ENCODE peak calls at places on chromosomes 12 and 14, in four cellular contexts. W is DND-41, F is mammary epithelial cell, Z is fibroblast of lung. T is an unnamed sample. For H3K9me3, the result is how much of the 10 kb centered on the place peaks cover.

GRCh38 chr12:3837049-3837448 is 36.1 kb downstream of the PARP11 start:
- DNase-seq in W (no peak), Z (no peak), F (no peak), T (no peak)

GRCh38 chr12:47717443-47718193 is 7.7 kb downstream of the ENDOU start:
- DNase-seq in Z (peak), F (no peak), W (peak), T (peak)

GRCh38 chr12:87509233-87509820 is 519.9 kb downstream of the C12orf50 start:
- DNase-seq in W (no peak), Z (peak), F (peak), T (peak)

GRCh38 chr14:92973265-92973797 is 50.4 kb downstream of the CHGA start:
- DNase-seq in F (peak), Z (peak), W (peak), T (peak)

GRCh38 chr14:23044840-23045239 is 2.8 kb downstream of the PSMB11 start:
- DNase-seq in Z (no peak), F (no peak), W (no peak), T (no peak)

GRCh38 chr14:56632192-56632591 is 52.6 kb downstream of the TMEM260 start:
- DNase-seq in Z (no peak), W (no peak), F (no peak), T (no peak)

GRCh38 chr12:12350868-12351463 is 924 bp upstream of the MANSC1 start:
- DNase-seq in W (no peak), Z (no peak), F (peak), T (no peak)

GRCh38 chr12:128056299-128056885 is 210.6 kb upstream of the TMEM132C start:
- DNase-seq in Z (no peak), W (no peak), F (no peak), T (no peak)

GRCh38 chr12:68189766-68190700 is 30.5 kb upstream of the IFNG start:
- DNase-seq in W (peak), F (peak), Z (peak), T (peak)

GRCh38 chr14:92108345-92109254 is 2.2 kb upstream of the ATXN3 start:
- DNase-seq in W (peak), Z (no peak), F (no peak), T (no peak)

GRCh38 chr14:56180754-56181542 is 62.7 kb downstream of the PELI2 start:
- DNase-seq in W (no peak), Z (no peak), F (no peak), T (no peak)

GRCh38 chr12:106655577-106655976 is 72.8 kb downstream of the RFX4 start:
- DNase-seq in W (no peak), F (no peak), Z (no peak), T (no peak)

GRCh38 chr14:66509874-66510273 is 1.9 kb downstream of the GPHN start:
- DNase-seq in W (no peak), Z (peak), F (peak), T (peak)

GRCh38 chr12:107319536-107320030 is 226.2 kb upstream of the CRY1 start:
- DNase-seq in W (no peak), F (peak), Z (no peak), T (peak)

GRCh38 chr12:12046401-12046800 is 24.3 kb upstream of the BCL2L14 start:
- DNase-seq in W (no peak), Z (no peak), F (peak), T (no peak)

GRCh38 chr14:92735344-92735743 is 13.1 kb downstream of the LGMN start:
- DNase-seq in Z (no peak), W (no peak), F (no peak), T (no peak)

GRCh38 chr12:105351523-105351922 is 21.0 kb downstream of the C12orf75 start:
- DNase-seq in F (no peak), W (peak), Z (no peak), T (no peak)

GRCh38 chr14:93943052-93943451 is 15.9 kb downstream of the FAM181A start:
- DNase-seq in Z (peak), F (no peak), W (no peak), T (no peak)

GRCh38 chr14:44720707-44721106 is 213.6 kb upstream of the FSCB start:
- DNase-seq in W (no peak), F (peak), Z (no peak), T (no peak)

GRCh38 chr14:30225171-30225570 is 297.5 kb upstream of the PRKD1 start:
- DNase-seq in F (no peak), W (no peak), Z (no peak), T (peak)

GRCh38 chr12:58143498-58143897 is 202.1 kb downstream of the ATP23 start:
- DNase-seq in W (no peak), Z (no peak), F (no peak), T (no peak)

GRCh38 chr14:20332386-20332945 is 613 bp downstream of the CCNB1IP1 start:
- DNase-seq in Z (peak), F (peak), W (no peak), T (peak)

GRCh38 chr14:54348923-54349615 is 47.7 kb upstream of the CDKN3 start:
- DNase-seq in W (no peak), Z (peak), F (no peak), T (no peak)

GRCh38 chr14:105841022-105842009 is 314.9 kb downstream of the TMEM121 start:
- DNase-seq in F (no peak), W (no peak), Z (no peak), T (no peak)

GRCh38 chr14:105844047-105844630 is 317.8 kb downstream of the TMEM121 start:
- DNase-seq in W (peak), Z (no peak), F (no peak), T (no peak)

GRCh38 chr14:105842105-105842504 is 315.7 kb downstream of the TMEM121 start:
- DNase-seq in F (no peak), W (no peak), Z (no peak), T (no peak)

GRCh38 chr14:105844810-105845724 is 318.7 kb downstream of the TMEM121 start:
- DNase-seq in F (no peak), W (no peak), Z (no peak), T (no peak)

GRCh38 chr14:105843444-105844046 is 317.2 kb downstream of the TMEM121 start:
- DNase-seq in F (no peak), W (peak), Z (no peak), T (no peak)
- H3K9me3 ChIP-seq in F (half or more), W (under half), Z (under half), T (under half)

GRCh38 chr12:41479431-41479830 is 291.3 kb downstream of the PDZRN4 start:
- DNase-seq in W (no peak), F (no peak), Z (no peak), T (no peak)
- H3K4me3 ChIP-seq in W (no peak), F (no peak), Z (no peak), T (no peak)

GRCh38 chr12:54026640-54027441 is 1.4 kb upstream of the HOXC6 start:
- DNase-seq in Z (no peak), W (no peak), F (no peak), T (no peak)
- H3K9ac ChIP-seq in Z (no peak), W (no peak), F (no peak), T (peak)

GRCh38 chr14:106058342-106058741 is 532.0 kb downstream of the TMEM121 start:
- DNase-seq in W (no peak), F (no peak), Z (no peak), T (no peak)

GRCh38 chr14:106067935-106068334 is 541.6 kb downstream of the TMEM121 start:
- DNase-seq in W (no peak), F (no peak), Z (no peak), T (no peak)

GRCh38 chr14:106060576-106060975 is 534.2 kb downstream of the TMEM121 start:
- DNase-seq in W (no peak), Z (no peak), F (no peak), T (no peak)

DNA sequence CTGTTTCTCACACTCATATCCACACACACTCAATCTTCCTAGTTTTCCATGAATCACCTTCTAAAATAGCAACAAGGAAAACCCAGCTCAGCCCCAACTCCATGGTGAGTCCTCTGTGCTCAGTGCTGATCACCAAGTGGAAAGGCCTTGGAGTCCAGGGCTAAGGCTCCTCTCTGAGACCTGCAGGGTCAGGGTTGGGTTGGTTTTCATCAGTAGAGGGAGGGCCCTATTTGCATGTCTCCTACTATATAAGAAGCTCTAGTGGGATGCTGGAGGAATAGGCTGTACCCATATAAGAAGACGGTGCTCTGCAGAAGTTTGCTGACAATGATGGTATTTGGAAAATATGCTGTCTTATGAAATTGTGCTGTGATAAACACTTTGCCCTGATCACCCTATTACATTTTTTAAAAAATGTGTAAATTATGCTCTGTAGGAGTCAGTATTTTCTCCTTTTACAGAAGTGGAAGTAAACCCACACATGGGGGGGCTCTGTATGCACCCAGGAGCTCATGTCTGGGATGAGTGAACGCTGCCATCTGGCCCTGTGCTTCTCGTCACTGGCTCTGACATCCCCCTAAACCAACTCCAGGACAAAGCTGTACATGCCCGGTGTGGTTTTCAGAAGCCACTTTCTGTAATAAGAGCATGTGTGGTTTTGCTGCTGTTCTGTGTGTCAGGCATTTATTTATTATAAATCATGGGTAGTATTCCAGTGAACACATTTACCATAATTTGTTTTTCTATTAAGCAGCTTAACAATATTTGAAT is 536.3 kb downstream of the TMEM121 start:
- DNase-seq in F (no peak), Z (no peak), W (peak), T (no peak)
- H3K9me3 ChIP-seq in F (under half), Z (under half), W (under half), T (under half)

GRCh38 chr12:7869137-7869536 is 3.6 kb downstream of the SLC2A14 start:
- DNase-seq in Z (peak), W (no peak), F (peak), T (peak)
- H3K4me3 ChIP-seq in Z (no peak), W (no peak), F (no peak), T (no peak)

DNA sequence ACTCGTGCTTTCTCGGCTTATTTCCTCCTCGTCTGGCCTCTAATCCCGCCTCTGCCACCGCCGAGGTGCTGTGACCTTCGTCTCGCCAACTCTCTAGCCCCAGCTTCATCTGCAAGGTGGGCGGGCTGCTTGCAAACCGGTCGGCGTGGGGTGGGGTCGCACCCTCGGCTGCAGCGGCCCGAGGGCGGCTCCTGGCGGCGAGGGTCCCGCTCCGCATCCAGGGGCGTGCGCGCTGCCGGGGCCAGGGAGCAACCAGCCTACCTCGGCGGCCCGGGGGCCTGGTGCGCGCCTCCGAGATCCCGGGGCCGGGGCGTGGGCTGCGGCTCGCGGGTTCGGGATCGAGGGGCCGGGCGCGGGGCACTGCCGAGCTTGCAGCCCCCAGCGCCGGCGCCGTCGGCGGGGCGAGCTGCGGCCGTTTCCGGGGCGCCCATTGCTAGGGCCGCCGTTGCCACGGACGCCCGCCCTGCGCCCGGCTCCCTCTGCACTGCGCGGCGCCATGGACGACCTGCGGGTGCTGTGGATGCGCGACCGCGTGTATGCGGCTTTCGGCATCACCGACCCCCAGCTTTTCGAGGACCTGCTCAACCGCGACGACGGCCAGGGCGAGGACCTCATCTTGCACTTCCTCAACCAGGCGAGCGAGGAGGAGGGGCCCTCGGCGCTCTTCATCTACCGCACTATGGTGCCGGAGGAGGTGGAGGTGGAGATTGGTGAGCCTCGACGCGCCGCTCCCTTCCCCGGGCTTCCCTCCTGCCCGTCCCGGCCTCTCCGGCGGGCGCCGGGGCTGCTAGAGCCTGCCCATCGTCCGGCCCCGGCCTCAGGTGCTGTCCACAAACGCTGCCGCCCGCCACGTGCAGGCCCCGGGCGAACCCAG is at the start of gene DNAH10:
- DNase-seq in F (no peak), W (no peak), Z (peak), T (peak)
- H3K9ac ChIP-seq in F (no peak), W (no peak), Z (no peak), T (peak)

DNA sequence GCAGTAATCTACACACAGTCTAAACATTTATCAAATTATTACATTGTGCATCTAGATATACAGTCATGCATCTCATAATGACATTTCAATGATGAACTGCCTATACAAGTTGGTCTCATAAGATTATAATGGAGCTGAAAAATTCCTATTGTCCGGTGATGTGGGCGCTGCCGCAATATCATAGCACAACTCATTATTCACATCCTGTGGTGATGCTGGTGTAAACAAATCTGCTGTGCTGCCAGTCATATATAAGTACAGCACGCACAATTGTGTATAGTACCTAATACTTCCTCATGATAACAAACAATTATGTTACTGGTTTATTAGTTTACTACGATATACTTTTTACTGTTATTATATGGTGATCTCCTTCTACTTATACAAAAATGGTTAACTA is 768.8 kb upstream of the NOVA1 start:
- DNase-seq in W (no peak), Z (no peak), F (no peak), T (no peak)
- H3K9me3 ChIP-seq in W (under half), Z (under half), F (under half), T (under half)